ENCODE peak calls at places on chromosome 5, in seven cellular contexts. One of them, this sample, is unnamed.

GRCh38 chr5:126849101-126849678 is 72.3 kb downstream of the LMNB1 start:
- DNase-seq in NCI-H748 treated with DMSO at 0.1 percent for 48 hours: no peak
- DNase-seq in DND-41: no peak
- DNase-seq in fibroblast of gingiva: no peak
- DNase-seq in stimulated activated naive CD8-positive, alpha-beta T cell treated with anti-CD3 and anti-CD28 coated beads, Interleukin-15, amount 100 ng/mL, for 72 hours: no peak
- DNase-seq in BJ: no peak
- DNase-seq in occipital lobe: no peak
- DNase-seq in this sample: no peak

GRCh38 chr5:102718819-102719218 is 36.3 kb upstream of the PAM start:
- DNase-seq in NCI-H748 treated with DMSO at 0.1 percent for 48 hours: no peak
- DNase-seq in DND-41: no peak
- DNase-seq in fibroblast of gingiva: peak; percentile 58
- DNase-seq in stimulated activated naive CD8-positive, alpha-beta T cell treated with anti-CD3 and anti-CD28 coated beads, Interleukin-15, amount 100 ng/mL, for 72 hours: no peak
- DNase-seq in BJ: peak; percentile 31
- DNase-seq in occipital lobe: no peak
- DNase-seq in this sample: no peak

GRCh38 chr5:172556971-172557461 is 84.0 kb upstream of the NEURL1B start:
- DNase-seq in NCI-H748 treated with DMSO at 0.1 percent for 48 hours: no peak
- DNase-seq in DND-41: no peak
- DNase-seq in fibroblast of gingiva: no peak
- DNase-seq in stimulated activated naive CD8-positive, alpha-beta T cell treated with anti-CD3 and anti-CD28 coated beads, Interleukin-15, amount 100 ng/mL, for 72 hours: no peak
- DNase-seq in BJ: no peak
- DNase-seq in occipital lobe: no peak
- DNase-seq in this sample: no peak

GRCh38 chr5:170741801-170742200 is 41.7 kb upstream of the GABRP start:
- DNase-seq in NCI-H748 treated with DMSO at 0.1 percent for 48 hours: no peak
- DNase-seq in DND-41: no peak
- DNase-seq in fibroblast of gingiva: no peak
- DNase-seq in stimulated activated naive CD8-positive, alpha-beta T cell treated with anti-CD3 and anti-CD28 coated beads, Interleukin-15, amount 100 ng/mL, for 72 hours: no peak
- DNase-seq in BJ: no peak
- DNase-seq in occipital lobe: no peak
- DNase-seq in this sample: no peak

GRCh38 chr5:149450199-149450598 is 71.1 kb upstream of the IL17B start:
- DNase-seq in NCI-H748 treated with DMSO at 0.1 percent for 48 hours: no peak
- DNase-seq in DND-41: no peak
- DNase-seq in fibroblast of gingiva: peak; percentile 65
- DNase-seq in stimulated activated naive CD8-positive, alpha-beta T cell treated with anti-CD3 and anti-CD28 coated beads, Interleukin-15, amount 100 ng/mL, for 72 hours: no peak
- DNase-seq in BJ: no peak
- DNase-seq in occipital lobe: no peak
- DNase-seq in this sample: no peak

GRCh38 chr5:126448720-126449119 is 25.5 kb downstream of the GRAMD2B start:
- DNase-seq in NCI-H748 treated with DMSO at 0.1 percent for 48 hours: peak; percentile 2
- DNase-seq in DND-41: no peak
- DNase-seq in fibroblast of gingiva: no peak
- DNase-seq in stimulated activated naive CD8-positive, alpha-beta T cell treated with anti-CD3 and anti-CD28 coated beads, Interleukin-15, amount 100 ng/mL, for 72 hours: no peak
- DNase-seq in BJ: no peak
- DNase-seq in occipital lobe: no peak
- DNase-seq in this sample: no peak

GRCh38 chr5:113343343-113343742 is 91.4 kb downstream of the TSSK1B start:
- DNase-seq in NCI-H748 treated with DMSO at 0.1 percent for 48 hours: no peak
- DNase-seq in DND-41: no peak
- DNase-seq in fibroblast of gingiva: no peak
- DNase-seq in stimulated activated naive CD8-positive, alpha-beta T cell treated with anti-CD3 and anti-CD28 coated beads, Interleukin-15, amount 100 ng/mL, for 72 hours: no peak
- DNase-seq in BJ: no peak
- DNase-seq in occipital lobe: no peak
- DNase-seq in this sample: no peak

GRCh38 chr5:58680503-58680902 is 97.6 kb downstream of the RAB3C start:
- DNase-seq in NCI-H748 treated with DMSO at 0.1 percent for 48 hours: no peak
- DNase-seq in DND-41: no peak
- DNase-seq in fibroblast of gingiva: no peak
- DNase-seq in stimulated activated naive CD8-positive, alpha-beta T cell treated with anti-CD3 and anti-CD28 coated beads, Interleukin-15, amount 100 ng/mL, for 72 hours: no peak
- DNase-seq in BJ: no peak
- DNase-seq in occipital lobe: no peak
- DNase-seq in this sample: no peak

GRCh38 chr5:10701567-10702039 is 59.4 kb downstream of the DAP start:
- DNase-seq in NCI-H748 treated with DMSO at 0.1 percent for 48 hours: peak; percentile 18
- DNase-seq in DND-41: peak; percentile 50
- DNase-seq in fibroblast of gingiva: peak; percentile 45
- DNase-seq in stimulated activated naive CD8-positive, alpha-beta T cell treated with anti-CD3 and anti-CD28 coated beads, Interleukin-15, amount 100 ng/mL, for 72 hours: peak; percentile 26
- DNase-seq in BJ: no peak
- DNase-seq in occipital lobe: peak; percentile 12
- DNase-seq in this sample: peak; percentile 47

GRCh38 chr5:17317499-17317898 is 100.1 kb downstream of the BASP1 start:
- DNase-seq in NCI-H748 treated with DMSO at 0.1 percent for 48 hours: no peak
- DNase-seq in DND-41: no peak
- DNase-seq in fibroblast of gingiva: no peak
- DNase-seq in stimulated activated naive CD8-positive, alpha-beta T cell treated with anti-CD3 and anti-CD28 coated beads, Interleukin-15, amount 100 ng/mL, for 72 hours: no peak
- DNase-seq in BJ: no peak
- DNase-seq in occipital lobe: no peak
- DNase-seq in this sample: no peak

GRCh38 chr5:135386096-135386495 is 12.9 kb downstream of the MACROH2A1 start:
- DNase-seq in NCI-H748 treated with DMSO at 0.1 percent for 48 hours: no peak
- DNase-seq in DND-41: no peak
- DNase-seq in fibroblast of gingiva: peak; percentile 66
- DNase-seq in stimulated activated naive CD8-positive, alpha-beta T cell treated with anti-CD3 and anti-CD28 coated beads, Interleukin-15, amount 100 ng/mL, for 72 hours: no peak
- DNase-seq in BJ: no peak
- DNase-seq in occipital lobe: no peak
- DNase-seq in this sample: no peak

GRCh38 chr5:124948754-124949275 is 202.4 kb upstream of the ZNF608 start:
- DNase-seq in NCI-H748 treated with DMSO at 0.1 percent for 48 hours: no peak
- DNase-seq in DND-41: no peak
- DNase-seq in fibroblast of gingiva: no peak
- DNase-seq in stimulated activated naive CD8-positive, alpha-beta T cell treated with anti-CD3 and anti-CD28 coated beads, Interleukin-15, amount 100 ng/mL, for 72 hours: no peak
- DNase-seq in BJ: no peak
- DNase-seq in occipital lobe: no peak
- DNase-seq in this sample: no peak

GRCh38 chr5:78783434-78784130 is 135.0 kb upstream of the LHFPL2 start:
- DNase-seq in NCI-H748 treated with DMSO at 0.1 percent for 48 hours: no peak
- DNase-seq in DND-41: no peak
- DNase-seq in fibroblast of gingiva: no peak
- DNase-seq in stimulated activated naive CD8-positive, alpha-beta T cell treated with anti-CD3 and anti-CD28 coated beads, Interleukin-15, amount 100 ng/mL, for 72 hours: no peak
- DNase-seq in BJ: no peak
- DNase-seq in occipital lobe: no peak
- DNase-seq in this sample: no peak

GRCh38 chr5:139962445-139962844 is 80.7 kb downstream of the NRG2 start:
- DNase-seq in NCI-H748 treated with DMSO at 0.1 percent for 48 hours: no peak
- DNase-seq in DND-41: no peak
- DNase-seq in fibroblast of gingiva: no peak
- DNase-seq in stimulated activated naive CD8-positive, alpha-beta T cell treated with anti-CD3 and anti-CD28 coated beads, Interleukin-15, amount 100 ng/mL, for 72 hours: no peak
- DNase-seq in BJ: no peak
- DNase-seq in occipital lobe: no peak
- DNase-seq in this sample: no peak

GRCh38 chr5:150211156-150212030 is 21.5 kb downstream of the SLC6A7 start:
- DNase-seq in NCI-H748 treated with DMSO at 0.1 percent for 48 hours: no peak
- DNase-seq in DND-41: no peak
- DNase-seq in fibroblast of gingiva: no peak
- DNase-seq in stimulated activated naive CD8-positive, alpha-beta T cell treated with anti-CD3 and anti-CD28 coated beads, Interleukin-15, amount 100 ng/mL, for 72 hours: no peak
- DNase-seq in BJ: no peak
- DNase-seq in occipital lobe: no peak
- DNase-seq in this sample: no peak

GRCh38 chr5:113230711-113231652 is 203.8 kb downstream of the TSSK1B start:
- DNase-seq in NCI-H748 treated with DMSO at 0.1 percent for 48 hours: no peak
- DNase-seq in DND-41: no peak
- DNase-seq in fibroblast of gingiva: peak; percentile 16
- DNase-seq in stimulated activated naive CD8-positive, alpha-beta T cell treated with anti-CD3 and anti-CD28 coated beads, Interleukin-15, amount 100 ng/mL, for 72 hours: no peak
- DNase-seq in BJ: no peak
- DNase-seq in occipital lobe: no peak
- DNase-seq in this sample: no peak

GRCh38 chr5:169126376-169127043 is 174.4 kb downstream of the SLIT3 start:
- DNase-seq in NCI-H748 treated with DMSO at 0.1 percent for 48 hours: no peak
- DNase-seq in DND-41: no peak
- DNase-seq in fibroblast of gingiva: no peak
- DNase-seq in stimulated activated naive CD8-positive, alpha-beta T cell treated with anti-CD3 and anti-CD28 coated beads, Interleukin-15, amount 100 ng/mL, for 72 hours: no peak
- DNase-seq in BJ: no peak
- DNase-seq in occipital lobe: no peak
- DNase-seq in this sample: no peak

GRCh38 chr5:125976421-125977060 is 446.7 kb upstream of the GRAMD2B start:
- DNase-seq in NCI-H748 treated with DMSO at 0.1 percent for 48 hours: no peak
- DNase-seq in DND-41: no peak
- DNase-seq in fibroblast of gingiva: no peak
- DNase-seq in stimulated activated naive CD8-positive, alpha-beta T cell treated with anti-CD3 and anti-CD28 coated beads, Interleukin-15, amount 100 ng/mL, for 72 hours: no peak
- DNase-seq in BJ: no peak
- DNase-seq in occipital lobe: no peak
- DNase-seq in this sample: no peak

GRCh38 chr5:26833596-26833995 is 204.8 kb downstream of the CDH9 start:
- DNase-seq in NCI-H748 treated with DMSO at 0.1 percent for 48 hours: no peak
- DNase-seq in DND-41: no peak
- DNase-seq in fibroblast of gingiva: no peak
- DNase-seq in stimulated activated naive CD8-positive, alpha-beta T cell treated with anti-CD3 and anti-CD28 coated beads, Interleukin-15, amount 100 ng/mL, for 72 hours: no peak
- DNase-seq in BJ: no peak
- DNase-seq in occipital lobe: no peak
- DNase-seq in this sample: no peak

GRCh38 chr5:23649594-23649993 is 142.2 kb downstream of the PRDM9 start:
- DNase-seq in NCI-H748 treated with DMSO at 0.1 percent for 48 hours: no peak
- DNase-seq in DND-41: no peak
- DNase-seq in fibroblast of gingiva: no peak
- DNase-seq in stimulated activated naive CD8-positive, alpha-beta T cell treated with anti-CD3 and anti-CD28 coated beads, Interleukin-15, amount 100 ng/mL, for 72 hours: no peak
- DNase-seq in BJ: no peak
- DNase-seq in occipital lobe: no peak
- DNase-seq in this sample: no peak

GRCh38 chr5:158435161-158435616 is 576.2 kb upstream of the CLINT1 start:
- DNase-seq in NCI-H748 treated with DMSO at 0.1 percent for 48 hours: no peak
- DNase-seq in DND-41: peak; percentile 83
- DNase-seq in fibroblast of gingiva: no peak
- DNase-seq in stimulated activated naive CD8-positive, alpha-beta T cell treated with anti-CD3 and anti-CD28 coated beads, Interleukin-15, amount 100 ng/mL, for 72 hours: peak; percentile 33
- DNase-seq in BJ: no peak
- DNase-seq in occipital lobe: no peak
- DNase-seq in this sample: no peak

GRCh38 chr5:68189613-68190012 is 25.9 kb upstream of the PIK3R1 start:
- DNase-seq in NCI-H748 treated with DMSO at 0.1 percent for 48 hours: peak; percentile 48
- DNase-seq in DND-41: no peak
- DNase-seq in fibroblast of gingiva: no peak
- DNase-seq in stimulated activated naive CD8-positive, alpha-beta T cell treated with anti-CD3 and anti-CD28 coated beads, Interleukin-15, amount 100 ng/mL, for 72 hours: no peak
- DNase-seq in BJ: no peak
- DNase-seq in occipital lobe: no peak
- DNase-seq in this sample: no peak

GRCh38 chr5:79133121-79133656 is 21.6 kb downstream of the BHMT start:
- DNase-seq in NCI-H748 treated with DMSO at 0.1 percent for 48 hours: peak; percentile 57
- DNase-seq in DND-41: no peak
- DNase-seq in fibroblast of gingiva: peak; percentile 32
- DNase-seq in stimulated activated naive CD8-positive, alpha-beta T cell treated with anti-CD3 and anti-CD28 coated beads, Interleukin-15, amount 100 ng/mL, for 72 hours: no peak
- DNase-seq in BJ: no peak
- DNase-seq in occipital lobe: no peak
- DNase-seq in this sample: peak; percentile 28

GRCh38 chr5:88679638-88680037 is 203.3 kb downstream of the MEF2C start:
- DNase-seq in NCI-H748 treated with DMSO at 0.1 percent for 48 hours: no peak
- DNase-seq in DND-41: no peak
- DNase-seq in fibroblast of gingiva: no peak
- DNase-seq in stimulated activated naive CD8-positive, alpha-beta T cell treated with anti-CD3 and anti-CD28 coated beads, Interleukin-15, amount 100 ng/mL, for 72 hours: no peak
- DNase-seq in BJ: no peak
- DNase-seq in occipital lobe: no peak
- DNase-seq in this sample: no peak